ENCODE peak calls at places on chromosomes 7 and 10, in nine cellular contexts. One of them, this sample, is unnamed.

GRCh38 chr10:69786791-69787190 is 14.9 kb upstream of the COL13A1 start:
- DNase-seq in brain microvascular endothelial cell: peak
- DNase-seq in Calu3: no peak
- DNase-seq in mucosa of descending colon: no peak
- DNase-seq in B cell: no peak
- DNase-seq in activated CD8-positive, alpha-beta memory T cell treated with anti-CD3 and anti-CD28 coated beads for 1 hour: no peak
- DNase-seq in stimulated activated CD4-positive, alpha-beta T cell treated with anti-CD3 and anti-CD28 coated beads, Interleukin-4, amount 100 ng/mL, for 1 hour: no peak
- DNase-seq in glutamatergic neuron: no peak
- DNase-seq in astrocyte: no peak
- DNase-seq in this sample: peak

GRCh38 chr10:50152792-50153272 is 85.1 kb downstream of the WASHC2A start:
- DNase-seq in brain microvascular endothelial cell: no peak
- DNase-seq in Calu3: no peak
- DNase-seq in mucosa of descending colon: no peak
- DNase-seq in B cell: no peak
- DNase-seq in activated CD8-positive, alpha-beta memory T cell treated with anti-CD3 and anti-CD28 coated beads for 1 hour: no peak
- DNase-seq in stimulated activated CD4-positive, alpha-beta T cell treated with anti-CD3 and anti-CD28 coated beads, Interleukin-4, amount 100 ng/mL, for 1 hour: no peak
- DNase-seq in glutamatergic neuron: peak
- DNase-seq in astrocyte: no peak
- DNase-seq in this sample: no peak

GRCh38 chr7:108114117-108114841 is 15.9 kb downstream of the LAMB4 start:
- DNase-seq in brain microvascular endothelial cell: no peak
- DNase-seq in Calu3: peak
- DNase-seq in mucosa of descending colon: no peak
- DNase-seq in B cell: peak
- DNase-seq in activated CD8-positive, alpha-beta memory T cell treated with anti-CD3 and anti-CD28 coated beads for 1 hour: no peak
- DNase-seq in stimulated activated CD4-positive, alpha-beta T cell treated with anti-CD3 and anti-CD28 coated beads, Interleukin-4, amount 100 ng/mL, for 1 hour: no peak
- DNase-seq in glutamatergic neuron: no peak
- DNase-seq in astrocyte: no peak
- DNase-seq in this sample: no peak

GRCh38 chr7:47100815-47101435 is 481.0 kb downstream of the TNS3 start:
- DNase-seq in brain microvascular endothelial cell: peak
- DNase-seq in Calu3: peak
- DNase-seq in mucosa of descending colon: peak
- DNase-seq in B cell: no peak
- DNase-seq in activated CD8-positive, alpha-beta memory T cell treated with anti-CD3 and anti-CD28 coated beads for 1 hour: no peak
- DNase-seq in stimulated activated CD4-positive, alpha-beta T cell treated with anti-CD3 and anti-CD28 coated beads, Interleukin-4, amount 100 ng/mL, for 1 hour: no peak
- DNase-seq in glutamatergic neuron: peak
- DNase-seq in astrocyte: no peak
- DNase-seq in this sample: peak

GRCh38 chr7:55550838-55551537 is 21.3 kb downstream of the VOPP1 start:
- DNase-seq in brain microvascular endothelial cell: no peak
- DNase-seq in Calu3: no peak
- DNase-seq in mucosa of descending colon: no peak
- DNase-seq in B cell: no peak
- DNase-seq in activated CD8-positive, alpha-beta memory T cell treated with anti-CD3 and anti-CD28 coated beads for 1 hour: no peak
- DNase-seq in stimulated activated CD4-positive, alpha-beta T cell treated with anti-CD3 and anti-CD28 coated beads, Interleukin-4, amount 100 ng/mL, for 1 hour: no peak
- DNase-seq in glutamatergic neuron: no peak
- DNase-seq in astrocyte: no peak
- DNase-seq in this sample: no peak

GRCh38 chr10:60964257-60965235 is 20.6 kb upstream of the RHOBTB1 start:
- DNase-seq in brain microvascular endothelial cell: peak
- DNase-seq in Calu3: peak
- DNase-seq in mucosa of descending colon: peak
- DNase-seq in B cell: peak
- DNase-seq in activated CD8-positive, alpha-beta memory T cell treated with anti-CD3 and anti-CD28 coated beads for 1 hour: no peak
- DNase-seq in stimulated activated CD4-positive, alpha-beta T cell treated with anti-CD3 and anti-CD28 coated beads, Interleukin-4, amount 100 ng/mL, for 1 hour: peak
- DNase-seq in glutamatergic neuron: peak
- DNase-seq in astrocyte: peak
- DNase-seq in this sample: peak

GRCh38 chr10:91339729-91340128 is 70.4 kb upstream of the HECTD2 start:
- DNase-seq in brain microvascular endothelial cell: no peak
- DNase-seq in Calu3: no peak
- DNase-seq in mucosa of descending colon: no peak
- DNase-seq in B cell: no peak
- DNase-seq in activated CD8-positive, alpha-beta memory T cell treated with anti-CD3 and anti-CD28 coated beads for 1 hour: no peak
- DNase-seq in stimulated activated CD4-positive, alpha-beta T cell treated with anti-CD3 and anti-CD28 coated beads, Interleukin-4, amount 100 ng/mL, for 1 hour: no peak
- DNase-seq in glutamatergic neuron: no peak
- DNase-seq in astrocyte: no peak
- DNase-seq in this sample: no peak

GRCh38 chr10:17548786-17549185 is 68.4 kb downstream of the HACD1 start:
- DNase-seq in brain microvascular endothelial cell: no peak
- DNase-seq in Calu3: no peak
- DNase-seq in mucosa of descending colon: no peak
- DNase-seq in B cell: no peak
- DNase-seq in activated CD8-positive, alpha-beta memory T cell treated with anti-CD3 and anti-CD28 coated beads for 1 hour: no peak
- DNase-seq in stimulated activated CD4-positive, alpha-beta T cell treated with anti-CD3 and anti-CD28 coated beads, Interleukin-4, amount 100 ng/mL, for 1 hour: no peak
- DNase-seq in glutamatergic neuron: no peak
- DNase-seq in astrocyte: peak
- DNase-seq in this sample: peak

GRCh38 chr7:147071536-147071935 is 954.9 kb downstream of the CNTNAP2 start:
- DNase-seq in brain microvascular endothelial cell: no peak
- DNase-seq in Calu3: no peak
- DNase-seq in mucosa of descending colon: no peak
- DNase-seq in B cell: no peak
- DNase-seq in activated CD8-positive, alpha-beta memory T cell treated with anti-CD3 and anti-CD28 coated beads for 1 hour: no peak
- DNase-seq in stimulated activated CD4-positive, alpha-beta T cell treated with anti-CD3 and anti-CD28 coated beads, Interleukin-4, amount 100 ng/mL, for 1 hour: no peak
- DNase-seq in glutamatergic neuron: no peak
- DNase-seq in astrocyte: no peak
- DNase-seq in this sample: no peak

GRCh38 chr10:17229016-17229716 is 1.1 kb downstream of the VIM start:
- DNase-seq in brain microvascular endothelial cell: peak
- DNase-seq in Calu3: peak
- DNase-seq in mucosa of descending colon: peak
- DNase-seq in B cell: peak
- DNase-seq in activated CD8-positive, alpha-beta memory T cell treated with anti-CD3 and anti-CD28 coated beads for 1 hour: peak
- DNase-seq in stimulated activated CD4-positive, alpha-beta T cell treated with anti-CD3 and anti-CD28 coated beads, Interleukin-4, amount 100 ng/mL, for 1 hour: peak
- DNase-seq in glutamatergic neuron: peak
- DNase-seq in astrocyte: peak
- DNase-seq in this sample: peak

GRCh38 chr10:124206616-124207015 is 113.2 kb upstream of the CHST15 start:
- DNase-seq in brain microvascular endothelial cell: no peak
- DNase-seq in Calu3: no peak
- DNase-seq in mucosa of descending colon: no peak
- DNase-seq in B cell: no peak
- DNase-seq in activated CD8-positive, alpha-beta memory T cell treated with anti-CD3 and anti-CD28 coated beads for 1 hour: no peak
- DNase-seq in stimulated activated CD4-positive, alpha-beta T cell treated with anti-CD3 and anti-CD28 coated beads, Interleukin-4, amount 100 ng/mL, for 1 hour: no peak
- DNase-seq in glutamatergic neuron: no peak
- DNase-seq in astrocyte: no peak
- DNase-seq in this sample: no peak

GRCh38 chr7:130921391-130922180 is 187.6 kb upstream of the KLF14 start:
- DNase-seq in brain microvascular endothelial cell: peak
- DNase-seq in Calu3: no peak
- DNase-seq in mucosa of descending colon: peak
- DNase-seq in B cell: no peak
- DNase-seq in activated CD8-positive, alpha-beta memory T cell treated with anti-CD3 and anti-CD28 coated beads for 1 hour: no peak
- DNase-seq in stimulated activated CD4-positive, alpha-beta T cell treated with anti-CD3 and anti-CD28 coated beads, Interleukin-4, amount 100 ng/mL, for 1 hour: no peak
- DNase-seq in glutamatergic neuron: no peak
- DNase-seq in astrocyte: peak
- DNase-seq in this sample: no peak

GRCh38 chr10:47253651-47254375 is 46.2 kb upstream of the GDF10 start:
- DNase-seq in brain microvascular endothelial cell: peak
- DNase-seq in Calu3: no peak
- DNase-seq in mucosa of descending colon: no peak
- DNase-seq in B cell: no peak
- DNase-seq in activated CD8-positive, alpha-beta memory T cell treated with anti-CD3 and anti-CD28 coated beads for 1 hour: no peak
- DNase-seq in stimulated activated CD4-positive, alpha-beta T cell treated with anti-CD3 and anti-CD28 coated beads, Interleukin-4, amount 100 ng/mL, for 1 hour: no peak
- DNase-seq in glutamatergic neuron: no peak
- DNase-seq in astrocyte: peak
- DNase-seq in this sample: peak

GRCh38 chr7:71976670-71977069 is 435.5 kb downstream of the CALN1 start:
- DNase-seq in brain microvascular endothelial cell: no peak
- DNase-seq in Calu3: no peak
- DNase-seq in mucosa of descending colon: no peak
- DNase-seq in B cell: no peak
- DNase-seq in activated CD8-positive, alpha-beta memory T cell treated with anti-CD3 and anti-CD28 coated beads for 1 hour: no peak
- DNase-seq in stimulated activated CD4-positive, alpha-beta T cell treated with anti-CD3 and anti-CD28 coated beads, Interleukin-4, amount 100 ng/mL, for 1 hour: no peak
- DNase-seq in glutamatergic neuron: no peak
- DNase-seq in astrocyte: no peak
- DNase-seq in this sample: no peak

GRCh38 chr10:97327348-97328294 is 6.9 kb downstream of the FRAT2 start:
- DNase-seq in brain microvascular endothelial cell: no peak
- DNase-seq in Calu3: peak
- DNase-seq in mucosa of descending colon: no peak
- DNase-seq in B cell: no peak
- DNase-seq in activated CD8-positive, alpha-beta memory T cell treated with anti-CD3 and anti-CD28 coated beads for 1 hour: no peak
- DNase-seq in stimulated activated CD4-positive, alpha-beta T cell treated with anti-CD3 and anti-CD28 coated beads, Interleukin-4, amount 100 ng/mL, for 1 hour: no peak
- DNase-seq in glutamatergic neuron: no peak
- DNase-seq in astrocyte: no peak
- DNase-seq in this sample: no peak

GRCh38 chr10:80501913-80502521 is 35.7 kb upstream of the SH2D4B start:
- DNase-seq in brain microvascular endothelial cell: peak
- DNase-seq in Calu3: no peak
- DNase-seq in mucosa of descending colon: no peak
- DNase-seq in B cell: no peak
- DNase-seq in activated CD8-positive, alpha-beta memory T cell treated with anti-CD3 and anti-CD28 coated beads for 1 hour: no peak
- DNase-seq in stimulated activated CD4-positive, alpha-beta T cell treated with anti-CD3 and anti-CD28 coated beads, Interleukin-4, amount 100 ng/mL, for 1 hour: no peak
- DNase-seq in glutamatergic neuron: no peak
- DNase-seq in astrocyte: peak
- DNase-seq in this sample: peak

GRCh38 chr10:69392481-69393000 is 24.2 kb downstream of the TACR2 start:
- DNase-seq in brain microvascular endothelial cell: peak
- DNase-seq in Calu3: peak
- DNase-seq in mucosa of descending colon: peak
- DNase-seq in B cell: peak
- DNase-seq in activated CD8-positive, alpha-beta memory T cell treated with anti-CD3 and anti-CD28 coated beads for 1 hour: peak
- DNase-seq in stimulated activated CD4-positive, alpha-beta T cell treated with anti-CD3 and anti-CD28 coated beads, Interleukin-4, amount 100 ng/mL, for 1 hour: peak
- DNase-seq in glutamatergic neuron: peak
- DNase-seq in astrocyte: peak
- DNase-seq in this sample: peak

GRCh38 chr10:28631896-28632596 is 45.3 kb upstream of the BAMBI start:
- DNase-seq in brain microvascular endothelial cell: no peak
- DNase-seq in Calu3: no peak
- DNase-seq in mucosa of descending colon: no peak
- DNase-seq in B cell: no peak
- DNase-seq in activated CD8-positive, alpha-beta memory T cell treated with anti-CD3 and anti-CD28 coated beads for 1 hour: no peak
- DNase-seq in stimulated activated CD4-positive, alpha-beta T cell treated with anti-CD3 and anti-CD28 coated beads, Interleukin-4, amount 100 ng/mL, for 1 hour: no peak
- DNase-seq in glutamatergic neuron: no peak
- DNase-seq in astrocyte: peak
- DNase-seq in this sample: peak

GRCh38 chr7:157299317-157299612 is 37.5 kb upstream of the DNAJB6 start:
- DNase-seq in brain microvascular endothelial cell: no peak
- DNase-seq in Calu3: no peak
- DNase-seq in mucosa of descending colon: no peak
- DNase-seq in B cell: no peak
- DNase-seq in activated CD8-positive, alpha-beta memory T cell treated with anti-CD3 and anti-CD28 coated beads for 1 hour: no peak
- DNase-seq in stimulated activated CD4-positive, alpha-beta T cell treated with anti-CD3 and anti-CD28 coated beads, Interleukin-4, amount 100 ng/mL, for 1 hour: no peak
- DNase-seq in glutamatergic neuron: no peak
- DNase-seq in astrocyte: no peak
- DNase-seq in this sample: no peak

GRCh38 chr10:3776796-3777571 is 8.0 kb downstream of the KLF6 start:
- DNase-seq in brain microvascular endothelial cell: peak
- DNase-seq in Calu3: peak
- DNase-seq in mucosa of descending colon: peak
- DNase-seq in B cell: no peak
- DNase-seq in activated CD8-positive, alpha-beta memory T cell treated with anti-CD3 and anti-CD28 coated beads for 1 hour: no peak
- DNase-seq in stimulated activated CD4-positive, alpha-beta T cell treated with anti-CD3 and anti-CD28 coated beads, Interleukin-4, amount 100 ng/mL, for 1 hour: no peak
- DNase-seq in glutamatergic neuron: no peak
- DNase-seq in astrocyte: peak
- DNase-seq in this sample: peak

This sample was measured in RPMI7951.